ENCODE peak calls at places on chromosomes 13 and 19, in ten cellular contexts. One of them, this sample, is unnamed.

GRCh38 chr13:113000575-113000974 is 31.6 kb downstream of the MCF2L start:
- DNase-seq in hippocampal formation: no peak
- DNase-seq in progenitor cell of endocrine pancreas: no peak
- DNase-seq in GM20000: no peak
- DNase-seq in sigmoid colon: no peak
- DNase-seq in fibroblast of pulmonary artery: no peak
- DNase-seq in body of pancreas: no peak
- DNase-seq in activated B cell treated with CpG ODN at 0.5 μM for 24 hours: no peak
- DNase-seq in fibroblast of mammary gland: no peak
- DNase-seq in stromal cell of bone marrow: no peak
- DNase-seq in this sample: no peak

GRCh38 chr13:74910399-74910798 is 571.6 kb downstream of the TBC1D4 start:
- DNase-seq in progenitor cell of endocrine pancreas: no peak
- DNase-seq in fibroblast of pulmonary artery: no peak
- DNase-seq in GM20000: no peak
- DNase-seq in stromal cell of bone marrow: no peak
- DNase-seq in activated B cell treated with CpG ODN at 0.5 μM for 24 hours: no peak
- DNase-seq in fibroblast of mammary gland: no peak
- DNase-seq in sigmoid colon: no peak
- DNase-seq in body of pancreas: no peak
- DNase-seq in hippocampal formation: no peak
- DNase-seq in this sample: no peak

GRCh38 chr19:35991731-35992450 is 3.1 kb upstream of the SDHAF1 start:
- DNase-seq in activated B cell treated with CpG ODN at 0.5 μM for 24 hours: no peak
- DNase-seq in stromal cell of bone marrow: peak
- DNase-seq in GM20000: no peak
- DNase-seq in fibroblast of pulmonary artery: no peak
- DNase-seq in sigmoid colon: no peak
- DNase-seq in body of pancreas: no peak
- DNase-seq in hippocampal formation: no peak
- DNase-seq in progenitor cell of endocrine pancreas: no peak
- DNase-seq in fibroblast of mammary gland: no peak
- DNase-seq in this sample: no peak

GRCh38 chr13:76971215-76971614 is 20.7 kb upstream of the CLN5 start:
- DNase-seq in body of pancreas: no peak
- DNase-seq in hippocampal formation: no peak
- DNase-seq in activated B cell treated with CpG ODN at 0.5 μM for 24 hours: no peak
- DNase-seq in sigmoid colon: no peak
- DNase-seq in fibroblast of pulmonary artery: no peak
- DNase-seq in stromal cell of bone marrow: no peak
- DNase-seq in progenitor cell of endocrine pancreas: no peak
- DNase-seq in fibroblast of mammary gland: no peak
- DNase-seq in GM20000: no peak
- DNase-seq in this sample: no peak

GRCh38 chr13:33106656-33107402 is 90.6 kb downstream of the KL start:
- DNase-seq in hippocampal formation: no peak
- DNase-seq in fibroblast of mammary gland: no peak
- DNase-seq in body of pancreas: no peak
- DNase-seq in GM20000: peak
- DNase-seq in progenitor cell of endocrine pancreas: no peak
- DNase-seq in activated B cell treated with CpG ODN at 0.5 μM for 24 hours: no peak
- DNase-seq in sigmoid colon: no peak
- DNase-seq in fibroblast of pulmonary artery: no peak
- DNase-seq in stromal cell of bone marrow: no peak
- DNase-seq in this sample: no peak

GRCh38 chr19:56917998-56918397 is 77.5 kb upstream of the PEG3 start:
- DNase-seq in sigmoid colon: no peak
- DNase-seq in stromal cell of bone marrow: no peak
- DNase-seq in body of pancreas: no peak
- DNase-seq in fibroblast of mammary gland: no peak
- DNase-seq in hippocampal formation: no peak
- DNase-seq in progenitor cell of endocrine pancreas: no peak
- DNase-seq in activated B cell treated with CpG ODN at 0.5 μM for 24 hours: no peak
- DNase-seq in GM20000: no peak
- DNase-seq in fibroblast of pulmonary artery: no peak
- DNase-seq in this sample: no peak

GRCh38 chr13:67204731-67205130 is 25.4 kb downstream of the PCDH9 start:
- DNase-seq in stromal cell of bone marrow: no peak
- DNase-seq in GM20000: no peak
- DNase-seq in fibroblast of pulmonary artery: no peak
- DNase-seq in fibroblast of mammary gland: peak
- DNase-seq in progenitor cell of endocrine pancreas: no peak
- DNase-seq in hippocampal formation: no peak
- DNase-seq in activated B cell treated with CpG ODN at 0.5 μM for 24 hours: no peak
- DNase-seq in sigmoid colon: no peak
- DNase-seq in body of pancreas: no peak
- DNase-seq in this sample: no peak

GRCh38 chr13:30466841-30467252 is 1.1 kb upstream of the HMGB1 start:
- DNase-seq in activated B cell treated with CpG ODN at 0.5 μM for 24 hours: no peak
- DNase-seq in stromal cell of bone marrow: no peak
- DNase-seq in progenitor cell of endocrine pancreas: no peak
- DNase-seq in fibroblast of pulmonary artery: no peak
- DNase-seq in sigmoid colon: no peak
- DNase-seq in fibroblast of mammary gland: peak
- DNase-seq in body of pancreas: no peak
- DNase-seq in hippocampal formation: no peak
- DNase-seq in GM20000: peak
- DNase-seq in this sample: no peak

GRCh38 chr19:29404951-29405727 is 120.7 kb upstream of the VSTM2B start:
- DNase-seq in fibroblast of mammary gland: no peak
- DNase-seq in progenitor cell of endocrine pancreas: peak
- DNase-seq in sigmoid colon: no peak
- DNase-seq in GM20000: no peak
- DNase-seq in stromal cell of bone marrow: no peak
- DNase-seq in fibroblast of pulmonary artery: no peak
- DNase-seq in body of pancreas: no peak
- DNase-seq in hippocampal formation: no peak
- DNase-seq in activated B cell treated with CpG ODN at 0.5 μM for 24 hours: no peak
- DNase-seq in this sample: no peak

GRCh38 chr13:91482427-91482826 is 84.0 kb downstream of the GPC5 start:
- DNase-seq in sigmoid colon: no peak
- DNase-seq in fibroblast of pulmonary artery: no peak
- DNase-seq in stromal cell of bone marrow: no peak
- DNase-seq in hippocampal formation: no peak
- DNase-seq in fibroblast of mammary gland: no peak
- DNase-seq in GM20000: no peak
- DNase-seq in progenitor cell of endocrine pancreas: no peak
- DNase-seq in body of pancreas: no peak
- DNase-seq in activated B cell treated with CpG ODN at 0.5 μM for 24 hours: no peak
- DNase-seq in this sample: peak

GRCh38 chr19:4795400-4795799 is 3.9 kb downstream of the FEM1A start:
- DNase-seq in activated B cell treated with CpG ODN at 0.5 μM for 24 hours: no peak
- DNase-seq in GM20000: no peak
- DNase-seq in progenitor cell of endocrine pancreas: no peak
- DNase-seq in sigmoid colon: no peak
- DNase-seq in fibroblast of pulmonary artery: no peak
- DNase-seq in hippocampal formation: no peak
- DNase-seq in body of pancreas: no peak
- DNase-seq in fibroblast of mammary gland: peak
- DNase-seq in stromal cell of bone marrow: no peak
- DNase-seq in this sample: no peak

GRCh38 chr19:45938733-45939319 is 24.2 kb upstream of the NANOS2 start:
- DNase-seq in GM20000: no peak
- DNase-seq in activated B cell treated with CpG ODN at 0.5 μM for 24 hours: no peak
- DNase-seq in body of pancreas: no peak
- DNase-seq in progenitor cell of endocrine pancreas: no peak
- DNase-seq in hippocampal formation: no peak
- DNase-seq in stromal cell of bone marrow: no peak
- DNase-seq in fibroblast of mammary gland: no peak
- DNase-seq in sigmoid colon: no peak
- DNase-seq in fibroblast of pulmonary artery: no peak
- DNase-seq in this sample: no peak

GRCh38 chr13:111939285-111940278 is 127.4 kb upstream of the SOX1 start:
- DNase-seq in progenitor cell of endocrine pancreas: no peak
- DNase-seq in fibroblast of pulmonary artery: no peak
- DNase-seq in sigmoid colon: no peak
- DNase-seq in stromal cell of bone marrow: no peak
- DNase-seq in GM20000: no peak
- DNase-seq in fibroblast of mammary gland: no peak
- DNase-seq in hippocampal formation: no peak
- DNase-seq in body of pancreas: no peak
- DNase-seq in activated B cell treated with CpG ODN at 0.5 μM for 24 hours: no peak
- DNase-seq in this sample: no peak

GRCh38 chr19:4516199-4516938 is 1.9 kb downstream of the PLIN4 start:
- DNase-seq in fibroblast of mammary gland: no peak
- DNase-seq in progenitor cell of endocrine pancreas: no peak
- DNase-seq in hippocampal formation: no peak
- DNase-seq in stromal cell of bone marrow: no peak
- DNase-seq in sigmoid colon: no peak
- DNase-seq in fibroblast of pulmonary artery: no peak
- DNase-seq in GM20000: no peak
- DNase-seq in activated B cell treated with CpG ODN at 0.5 μM for 24 hours: no peak
- DNase-seq in body of pancreas: no peak
- DNase-seq in this sample: no peak

GRCh38 chr19:19711934-19712828 is 20.7 kb downstream of the ZNF14 start:
- DNase-seq in fibroblast of pulmonary artery: no peak
- DNase-seq in stromal cell of bone marrow: no peak
- DNase-seq in fibroblast of mammary gland: peak
- DNase-seq in sigmoid colon: no peak
- DNase-seq in activated B cell treated with CpG ODN at 0.5 μM for 24 hours: no peak
- DNase-seq in hippocampal formation: no peak
- DNase-seq in body of pancreas: no peak
- DNase-seq in progenitor cell of endocrine pancreas: no peak
- DNase-seq in GM20000: no peak
- DNase-seq in this sample: no peak

GRCh38 chr19:29831041-29831548 is 19.3 kb downstream of the CCNE1 start:
- DNase-seq in progenitor cell of endocrine pancreas: no peak
- DNase-seq in stromal cell of bone marrow: no peak
- DNase-seq in activated B cell treated with CpG ODN at 0.5 μM for 24 hours: no peak
- DNase-seq in fibroblast of pulmonary artery: no peak
- DNase-seq in body of pancreas: no peak
- DNase-seq in fibroblast of mammary gland: no peak
- DNase-seq in hippocampal formation: no peak
- DNase-seq in GM20000: peak
- DNase-seq in sigmoid colon: no peak
- DNase-seq in this sample: no peak

GRCh38 chr19:7748756-7749155 is 1.4 kb upstream of the CD209 start:
- DNase-seq in fibroblast of mammary gland: peak
- DNase-seq in hippocampal formation: no peak
- DNase-seq in stromal cell of bone marrow: no peak
- DNase-seq in GM20000: no peak
- DNase-seq in sigmoid colon: peak
- DNase-seq in activated B cell treated with CpG ODN at 0.5 μM for 24 hours: no peak
- DNase-seq in body of pancreas: no peak
- DNase-seq in fibroblast of pulmonary artery: peak
- DNase-seq in progenitor cell of endocrine pancreas: no peak
- DNase-seq in this sample: no peak

GRCh38 chr13:29844441-29844840 is 6.0 kb downstream of the UBL3 start:
- DNase-seq in hippocampal formation: no peak
- DNase-seq in sigmoid colon: no peak
- DNase-seq in activated B cell treated with CpG ODN at 0.5 μM for 24 hours: no peak
- DNase-seq in progenitor cell of endocrine pancreas: no peak
- DNase-seq in fibroblast of mammary gland: no peak
- DNase-seq in stromal cell of bone marrow: no peak
- DNase-seq in body of pancreas: no peak
- DNase-seq in fibroblast of pulmonary artery: no peak
- DNase-seq in GM20000: no peak
- DNase-seq in this sample: no peak

GRCh38 chr19:35021596-35021995 is 8.7 kb upstream of the SCN1B start:
- DNase-seq in fibroblast of mammary gland: no peak
- DNase-seq in sigmoid colon: peak
- DNase-seq in fibroblast of pulmonary artery: no peak
- DNase-seq in hippocampal formation: no peak
- DNase-seq in activated B cell treated with CpG ODN at 0.5 μM for 24 hours: no peak
- DNase-seq in progenitor cell of endocrine pancreas: no peak
- DNase-seq in GM20000: no peak
- DNase-seq in body of pancreas: no peak
- DNase-seq in stromal cell of bone marrow: no peak
- DNase-seq in this sample: no peak

GRCh38 chr19:29668746-29669609 is 3.7 kb downstream of the PLEKHF1 start:
- DNase-seq in fibroblast of pulmonary artery: no peak
- DNase-seq in progenitor cell of endocrine pancreas: no peak
- DNase-seq in fibroblast of mammary gland: no peak
- DNase-seq in body of pancreas: no peak
- DNase-seq in activated B cell treated with CpG ODN at 0.5 μM for 24 hours: no peak
- DNase-seq in sigmoid colon: peak
- DNase-seq in GM20000: no peak
- DNase-seq in hippocampal formation: no peak
- DNase-seq in stromal cell of bone marrow: no peak
- DNase-seq in this sample: no peak

GRCh38 chr13:53075356-53076041 is 46.9 kb downstream of the OLFM4 start:
- DNase-seq in GM20000: no peak
- DNase-seq in activated B cell treated with CpG ODN at 0.5 μM for 24 hours: no peak
- DNase-seq in stromal cell of bone marrow: no peak
- DNase-seq in fibroblast of mammary gland: no peak
- DNase-seq in sigmoid colon: no peak
- DNase-seq in body of pancreas: no peak
- DNase-seq in progenitor cell of endocrine pancreas: no peak
- DNase-seq in fibroblast of pulmonary artery: no peak
- DNase-seq in hippocampal formation: no peak
- DNase-seq in this sample: no peak

GRCh38 chr19:35310331-35310730 is 18.4 kb downstream of the MAG start:
- DNase-seq in fibroblast of pulmonary artery: no peak
- DNase-seq in activated B cell treated with CpG ODN at 0.5 μM for 24 hours: no peak
- DNase-seq in fibroblast of mammary gland: no peak
- DNase-seq in stromal cell of bone marrow: no peak
- DNase-seq in GM20000: no peak
- DNase-seq in hippocampal formation: no peak
- DNase-seq in progenitor cell of endocrine pancreas: no peak
- DNase-seq in body of pancreas: no peak
- DNase-seq in sigmoid colon: no peak
- DNase-seq in this sample: no peak

GRCh38 chr19:43519436-43520088 is 7.4 kb downstream of the ETHE1 start:
- DNase-seq in fibroblast of mammary gland: peak
- DNase-seq in body of pancreas: peak
- DNase-seq in fibroblast of pulmonary artery: peak
- DNase-seq in activated B cell treated with CpG ODN at 0.5 μM for 24 hours: peak
- DNase-seq in hippocampal formation: peak
- DNase-seq in progenitor cell of endocrine pancreas: peak
- DNase-seq in GM20000: peak
- DNase-seq in sigmoid colon: peak
- DNase-seq in stromal cell of bone marrow: peak
- DNase-seq in this sample: peak

GRCh38 chr19:35381318-35381717 is 10.4 kb downstream of the GPR42 start:
- DNase-seq in hippocampal formation: no peak
- DNase-seq in GM20000: no peak
- DNase-seq in fibroblast of mammary gland: no peak
- DNase-seq in progenitor cell of endocrine pancreas: no peak
- DNase-seq in activated B cell treated with CpG ODN at 0.5 μM for 24 hours: no peak
- DNase-seq in stromal cell of bone marrow: no peak
- DNase-seq in sigmoid colon: no peak
- DNase-seq in fibroblast of pulmonary artery: no peak
- DNase-seq in body of pancreas: no peak
- DNase-seq in this sample: no peak

GRCh38 chr19:29806098-29806866 is 5.5 kb upstream of the CCNE1 start:
- DNase-seq in body of pancreas: no peak
- DNase-seq in progenitor cell of endocrine pancreas: no peak
- DNase-seq in hippocampal formation: no peak
- DNase-seq in GM20000: no peak
- DNase-seq in fibroblast of pulmonary artery: peak
- DNase-seq in activated B cell treated with CpG ODN at 0.5 μM for 24 hours: no peak
- DNase-seq in fibroblast of mammary gland: peak
- DNase-seq in stromal cell of bone marrow: peak
- DNase-seq in sigmoid colon: peak
- DNase-seq in this sample: no peak

GRCh38 chr13:60572003-60572792 is 175.2 kb downstream of the TDRD3 start:
- DNase-seq in GM20000: no peak
- DNase-seq in body of pancreas: no peak
- DNase-seq in progenitor cell of endocrine pancreas: no peak
- DNase-seq in activated B cell treated with CpG ODN at 0.5 μM for 24 hours: no peak
- DNase-seq in stromal cell of bone marrow: peak
- DNase-seq in sigmoid colon: no peak
- DNase-seq in fibroblast of pulmonary artery: peak
- DNase-seq in hippocampal formation: no peak
- DNase-seq in fibroblast of mammary gland: peak
- DNase-seq in this sample: no peak

GRCh38 chr13:78709028-78709427 is 50.1 kb upstream of the OBI1 start:
- DNase-seq in progenitor cell of endocrine pancreas: no peak
- DNase-seq in body of pancreas: no peak
- DNase-seq in fibroblast of mammary gland: no peak
- DNase-seq in hippocampal formation: no peak
- DNase-seq in fibroblast of pulmonary artery: peak
- DNase-seq in stromal cell of bone marrow: no peak
- DNase-seq in sigmoid colon: no peak
- DNase-seq in GM20000: no peak
- DNase-seq in activated B cell treated with CpG ODN at 0.5 μM for 24 hours: no peak
- DNase-seq in this sample: no peak

GRCh38 chr19:19185853-19186728 is 5.9 kb downstream of the BORCS8 start:
- DNase-seq in body of pancreas: no peak
- DNase-seq in GM20000: peak
- DNase-seq in fibroblast of pulmonary artery: peak
- DNase-seq in activated B cell treated with CpG ODN at 0.5 μM for 24 hours: no peak
- DNase-seq in sigmoid colon: no peak
- DNase-seq in hippocampal formation: no peak
- DNase-seq in fibroblast of mammary gland: peak
- DNase-seq in progenitor cell of endocrine pancreas: peak
- DNase-seq in stromal cell of bone marrow: no peak
- DNase-seq in this sample: no peak

This sample was measured in SK-N-MC.